ENCODE peak calls at places on chromosomes 5 and 9, in ten cellular contexts. K, S, W, J, X, R, L, A, P and F are unnamed samples.

GRCh38 chr5:178238313-178238635 is 5.7 kb upstream of the PHYKPL start:
- DNase-seq in K (peak), S (no peak), W (no peak), J (no peak), X (no peak), R (no peak), L (no peak), A (no peak), P (no peak), F (no peak)

GRCh38 chr5:76649140-76649539 is 25.9 kb upstream of the F2RL2 start:
- DNase-seq in K (no peak), S (no peak), W (no peak), J (no peak), X (no peak), R (no peak), L (no peak), A (no peak), P (no peak), F (no peak)

GRCh38 chr9:83596899-83597504 is 25.9 kb upstream of the IDNK start:
- DNase-seq in K (no peak), S (peak), W (peak), J (peak), X (no peak), R (peak), L (no peak), A (peak), P (peak), F (peak)

GRCh38 chr5:17374157-17374556 is 123.9 kb upstream of the TAF11L2 start:
- DNase-seq in K (no peak), S (no peak), W (peak), J (no peak), X (no peak), R (peak), L (no peak), A (no peak), P (no peak), F (no peak)

GRCh38 chr5:53679261-53679660 is 118.8 kb downstream of the NDUFS4 start:
- DNase-seq in K (no peak), S (no peak), W (no peak), J (no peak), X (no peak), R (peak), L (no peak), A (no peak), P (no peak), F (no peak)

GRCh38 chr5:54761213-54761701 is 224.1 kb downstream of the ESM1 start:
- DNase-seq in K (peak), S (no peak), W (no peak), J (peak), X (no peak), R (peak), L (no peak), A (no peak), P (no peak), F (no peak)

GRCh38 chr5:148221510-148221909 is 16.8 kb upstream of the MARCOL start:
- DNase-seq in K (no peak), S (no peak), W (no peak), J (no peak), X (no peak), R (no peak), L (no peak), A (no peak), P (no peak), F (no peak)

GRCh38 chr9:93819905-93820304 is 135.2 kb downstream of the BARX1 start:
- DNase-seq in K (no peak), S (no peak), W (no peak), J (no peak), X (no peak), R (no peak), L (no peak), A (no peak), P (no peak), F (no peak)

GRCh38 chr5:120817044-120817985 is 353.2 kb downstream of the PRR16 start:
- DNase-seq in K (no peak), S (no peak), W (no peak), J (no peak), X (no peak), R (peak), L (no peak), A (no peak), P (no peak), F (no peak)

GRCh38 chr5:129459485-129460120 is 495 bp upstream of the ADAMTS19 start:
- DNase-seq in K (peak), S (no peak), W (no peak), J (no peak), X (no peak), R (peak), L (no peak), A (peak), P (peak), F (no peak)

GRCh38 chr9:137390553-137391410 is 32.2 kb downstream of the EXD3 start:
- DNase-seq in K (no peak), S (no peak), W (no peak), J (no peak), X (no peak), R (no peak), L (no peak), A (peak), P (no peak), F (no peak)

DNA sequence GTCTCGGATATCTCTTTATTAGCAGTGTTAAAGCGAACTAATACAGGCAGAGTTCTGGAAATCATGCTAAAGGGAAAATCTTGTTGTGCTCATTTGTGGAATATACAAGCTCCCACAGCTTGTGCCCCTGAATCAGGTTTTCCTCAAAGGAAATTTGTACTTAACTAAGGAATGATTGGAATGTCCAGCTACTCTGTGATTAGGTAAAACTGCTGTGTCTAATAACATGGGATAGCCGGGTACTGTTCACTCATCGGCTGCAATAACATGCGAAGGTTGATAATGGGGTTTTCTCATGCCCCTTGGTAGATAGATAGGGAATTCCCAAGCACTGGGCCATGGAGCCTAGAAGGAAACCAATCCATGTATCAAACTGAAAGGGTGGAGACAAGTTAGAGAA is 306.7 kb downstream of the NR2F1-AS1 start:
- DNase-seq in K (no peak), S (no peak), W (no peak), J (no peak), X (no peak), R (peak), L (no peak), A (no peak), P (no peak), F (no peak)
- H3K27ac ChIP-seq in K (no peak), S (no peak), W (no peak), J (no peak), X (no peak), R (no peak), L (no peak), A (no peak), P (no peak), F (no peak)

GRCh38 chr9:114035845-114036785 is 42.0 kb downstream of the AMBP start:
- DNase-seq in K (no peak), S (no peak), W (no peak), J (no peak), X (no peak), R (no peak), L (no peak), A (peak), P (no peak), F (no peak)
- H3K27ac ChIP-seq in K (no peak), S (no peak), W (no peak), J (no peak), X (no peak), R (no peak), L (no peak), A (no peak), P (no peak), F (no peak)

GRCh38 chr9:130201399-130201873 is 29.2 kb downstream of the NCS1 start:
- DNase-seq in K (no peak), S (no peak), W (no peak), J (no peak), X (no peak), R (no peak), L (no peak), A (no peak), P (no peak), F (no peak)
- H3K27ac ChIP-seq in K (peak), S (no peak), W (no peak), J (no peak), X (no peak), R (no peak), L (no peak), A (no peak), P (no peak), F (no peak)

GRCh38 chr9:720239-720881 is 121.1 kb upstream of the DMRT1 start:
- DNase-seq in K (no peak), S (no peak), W (no peak), J (no peak), X (no peak), R (no peak), L (no peak), A (no peak), P (no peak), F (no peak)
- H3K27ac ChIP-seq in K (no peak), S (no peak), W (no peak), J (no peak), X (no peak), R (no peak), L (no peak), A (no peak), P (no peak), F (no peak)

DNA sequence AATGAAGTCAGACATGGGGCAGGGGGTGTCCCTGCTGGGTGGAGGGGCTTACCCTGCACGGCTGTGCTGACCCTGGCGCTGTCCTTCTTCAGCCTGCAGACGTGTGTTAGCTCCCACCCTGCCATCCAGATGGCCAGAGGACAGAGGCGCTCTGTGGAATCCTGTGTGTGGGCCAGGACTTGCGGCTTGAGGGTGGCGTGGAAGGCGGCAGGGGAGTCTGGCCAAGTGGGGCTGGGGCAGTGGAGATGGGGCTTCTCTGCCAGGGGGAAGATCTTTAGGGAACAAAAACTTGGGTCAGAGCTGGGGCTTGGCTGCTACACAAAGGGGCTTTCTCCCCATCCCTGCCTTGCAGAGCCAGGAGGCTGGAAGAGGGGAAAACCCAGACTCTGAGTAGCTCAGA is 46.5 kb upstream of the SYNPO start:
- DNase-seq in K (no peak), S (no peak), W (no peak), J (no peak), X (no peak), R (no peak), L (no peak), A (no peak), P (no peak), F (no peak)
- H3K27ac ChIP-seq in K (no peak), S (no peak), W (no peak), J (peak), X (no peak), R (no peak), L (no peak), A (no peak), P (no peak), F (no peak)